ENCODE peak calls at places on chromosomes 6 and 20, in four cellular contexts. E, N, Z and V are unnamed samples.

GRCh38 chr6:37273697-37274096 is 15.8 kb upstream of the TMEM217 start:
- DNase-seq in E (no peak), N (no peak), Z (no peak), V (no peak)

GRCh38 chr20:46810442-46811327 is 84.0 kb upstream of the EYA2 start:
- DNase-seq in E (no peak), N (no peak), Z (no peak), V (no peak)

GRCh38 chr6:125325586-125325985 is 23.8 kb upstream of the HDDC2 start:
- DNase-seq in E (no peak), N (no peak), Z (no peak), V (no peak)

GRCh38 chr20:49965781-49966304 is 16.9 kb upstream of the SNAI1 start:
- DNase-seq in E (no peak), N (no peak), Z (no peak), V (no peak)

GRCh38 chr6:52887912-52888535 is 21.5 kb downstream of the GSTA3 start:
- DNase-seq in E (no peak), N (no peak), Z (no peak), V (no peak)

GRCh38 chr6:90989763-90990162 is 402.9 kb upstream of the MAP3K7 start:
- DNase-seq in E (no peak), N (no peak), Z (no peak), V (no peak)

GRCh38 chr20:20519269-20519668 is 151.4 kb downstream of the INSM1 start:
- DNase-seq in E (no peak), N (no peak), Z (no peak), V (no peak)

GRCh38 chr6:44077201-44077946 is 49.9 kb downstream of the MRPL14 start:
- DNase-seq in E (no peak), N (no peak), Z (no peak), V (no peak)

GRCh38 chr6:159107451-159108260 is 61.5 kb upstream of the FNDC1 start:
- DNase-seq in E (peak; percentile 61), N (no peak), Z (no peak), V (no peak)

GRCh38 chr6:39225946-39226437 is 3.3 kb downstream of the KCNK5 start:
- DNase-seq in E (no peak), N (no peak), Z (peak; percentile 60), V (no peak)

GRCh38 chr6:80769101-80769500 is 662.6 kb downstream of the BCKDHB start:
- DNase-seq in E (no peak), N (no peak), Z (no peak), V (peak; percentile 3)

GRCh38 chr20:370977-371754 is 9.4 kb upstream of the TRIB3 start:
- DNase-seq in E (no peak), N (no peak), Z (no peak), V (no peak)

GRCh38 chr6:98836962-98837944 is 2.9 kb downstream of the POU3F2 start:
- DNase-seq in E (no peak), N (no peak), Z (no peak), V (no peak)

DNA sequence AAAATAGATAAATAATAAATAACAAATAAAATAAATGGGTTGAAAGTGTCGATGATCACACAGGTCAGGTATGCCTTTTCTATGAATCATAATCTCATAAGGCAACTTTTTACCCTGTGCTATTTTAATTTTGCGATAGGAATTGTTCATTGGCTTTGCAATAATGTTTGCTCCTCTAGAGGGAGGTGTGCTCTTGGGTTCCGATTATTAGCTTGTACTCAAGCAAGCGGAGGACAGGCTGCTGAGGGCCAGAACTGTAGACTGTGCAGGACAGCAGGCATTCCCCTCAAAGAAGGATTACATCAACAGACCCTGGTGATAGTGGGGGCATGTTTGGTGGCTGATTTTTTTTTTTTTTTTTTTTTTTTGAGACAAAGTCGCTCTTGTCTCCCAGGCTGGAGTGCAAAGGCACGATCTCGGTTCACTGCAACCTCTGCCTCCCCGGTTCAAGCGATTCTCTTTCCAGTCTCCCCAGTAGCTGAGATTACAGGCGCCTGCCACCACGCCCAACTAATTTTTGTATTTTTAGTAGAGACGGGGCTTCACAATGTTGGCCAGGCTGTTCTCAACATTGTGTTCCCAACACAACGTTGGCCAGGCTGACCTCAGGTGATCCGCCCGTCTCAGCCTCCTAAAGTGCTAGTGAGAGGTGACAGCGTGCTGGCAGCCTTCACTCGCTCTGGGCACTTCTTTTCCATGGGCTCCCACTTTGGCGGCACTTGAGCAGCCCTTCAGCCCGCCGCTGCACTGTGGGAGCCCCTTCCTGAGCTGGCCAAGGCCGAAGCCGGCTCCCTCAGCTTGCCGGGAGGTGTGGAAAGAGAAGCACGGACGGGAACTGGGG is 35.6 kb downstream of the RIOK1 start:
- DNase-seq in E (no peak), N (no peak), Z (peak; percentile 74), V (peak; percentile 52)
- TF ChIP-seq CTCF in E (no peak), N (peak; percentile 18), Z (peak; percentile 25), V (peak; percentile 69)

DNA sequence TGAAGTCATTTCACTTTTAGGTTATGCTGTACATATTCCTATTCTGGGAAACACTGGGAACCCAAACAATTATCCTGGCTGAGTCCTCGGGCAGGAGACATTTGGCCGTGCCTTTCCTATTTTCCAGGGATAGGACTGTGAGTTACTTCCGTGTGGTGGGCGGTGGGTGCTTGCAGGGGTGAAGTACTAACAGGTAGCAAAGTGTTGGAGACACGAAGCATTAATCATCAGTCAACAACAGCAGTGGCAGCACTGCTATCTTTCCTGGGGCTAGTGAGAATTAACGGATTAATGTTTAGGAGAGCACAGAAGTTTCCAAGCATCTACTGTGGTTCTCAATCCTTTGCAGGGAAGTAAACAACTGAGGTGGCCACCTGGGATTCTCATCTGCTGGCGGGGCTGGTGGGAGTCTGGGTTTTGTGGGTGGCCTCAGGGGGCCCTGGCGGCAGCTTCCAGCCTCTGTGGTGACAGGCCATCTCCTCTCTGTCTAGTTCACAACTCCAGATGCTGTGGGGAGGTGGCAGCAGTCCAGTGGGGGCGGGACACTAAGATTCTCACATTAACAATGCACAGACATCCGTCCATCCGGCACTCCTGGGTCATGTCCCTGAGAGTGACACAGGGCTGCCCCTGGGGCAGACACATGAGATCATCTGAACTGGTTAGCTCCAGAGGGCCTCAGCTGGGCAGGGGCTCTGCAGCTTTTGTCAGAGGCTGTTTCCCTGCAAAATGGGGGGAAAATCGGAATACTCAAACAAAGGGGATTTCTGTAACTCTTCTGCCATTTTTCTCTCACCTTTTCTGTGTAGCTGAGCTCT is 90.9 kb downstream of the GJA10 start:
- DNase-seq in E (no peak), N (peak; percentile 83), Z (peak; percentile 91), V (peak; percentile 53)
- H3K4me3 ChIP-seq in E (no peak overlapping the region), N (no peak overlapping the region), Z (no peak overlapping the region), V (no peak overlapping the region)

DNA sequence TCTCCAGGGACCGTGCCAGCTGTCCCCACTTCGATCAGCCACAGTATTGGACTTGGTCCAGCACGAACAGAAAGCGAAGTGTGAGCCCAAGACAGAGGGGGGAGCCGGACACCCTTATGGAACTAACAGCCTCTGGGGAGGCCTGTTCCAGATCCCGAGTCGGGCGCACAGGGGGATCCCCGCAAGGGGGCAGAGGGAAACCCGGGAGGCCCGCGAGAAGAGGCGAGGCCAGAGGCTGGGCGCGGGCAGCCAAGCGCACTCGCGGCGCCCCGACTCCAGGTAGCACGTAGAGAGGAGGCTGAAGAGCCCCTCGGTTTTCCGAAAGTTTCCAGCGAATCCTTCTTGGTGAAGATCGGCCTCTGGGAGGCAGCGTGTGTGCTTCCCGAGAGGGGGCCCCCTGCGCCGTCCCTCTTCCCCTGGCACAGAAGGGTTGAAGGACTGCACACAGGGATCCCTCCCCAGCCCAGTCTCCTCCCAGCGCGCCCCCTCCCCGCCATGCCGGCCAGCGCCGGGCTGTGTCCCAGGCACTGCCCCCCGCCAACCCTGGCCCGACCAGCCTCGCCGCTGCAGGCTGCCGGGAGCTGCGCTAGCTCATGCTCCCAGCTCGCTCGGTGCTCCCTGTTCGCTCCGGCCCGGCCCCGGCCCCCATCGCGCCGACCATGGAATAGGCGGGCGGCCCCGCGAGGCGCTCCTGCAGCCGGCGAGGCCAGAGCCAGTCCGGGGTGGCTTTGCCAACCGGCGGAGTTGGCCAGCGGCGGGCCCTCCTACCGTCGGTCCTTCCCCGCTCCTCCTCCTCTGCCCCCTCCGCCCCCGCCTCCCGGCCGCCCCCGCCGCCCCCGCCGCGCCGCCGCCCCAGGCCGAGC is 550 bp upstream of the SLC24A3 start:
- DNase-seq in E (no peak), N (peak; percentile 51), Z (peak; percentile 65), V (no peak)
- H3K27ac ChIP-seq in E (peak overlapping the region; percentile 88), N (no peak overlapping the region), Z (no peak overlapping the region), V (no peak overlapping the region)

DNA sequence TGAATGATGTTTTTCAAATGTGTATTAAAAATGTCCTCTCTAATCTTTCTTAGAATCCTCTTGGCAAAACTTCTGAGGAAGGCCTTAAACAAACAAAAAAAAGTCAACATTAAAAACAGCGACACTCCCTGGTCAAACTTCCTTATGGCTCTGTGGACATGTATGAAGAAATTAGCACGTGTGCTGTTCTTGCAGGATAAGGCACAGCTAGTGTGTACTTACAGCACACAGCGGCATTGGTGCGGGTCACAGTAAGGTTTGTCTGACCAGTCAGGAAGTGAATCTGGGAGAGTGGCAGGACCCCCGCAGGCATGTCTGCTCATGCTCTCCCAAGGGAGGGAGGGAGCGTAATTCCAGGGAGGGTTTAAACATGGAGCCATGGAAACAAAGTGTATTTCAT is 38.8 kb downstream of the SLC22A1 start:
- DNase-seq in E (no peak), N (no peak), Z (no peak), V (no peak)
- TF ChIP-seq CTCF in E (no peak), N (no peak), Z (no peak), V (peak; percentile 17)

GRCh38 chr6:112085666-112086065 is 1.6 kb downstream of the TUBE1 start:
- DNase-seq in E (no peak), N (no peak), Z (no peak), V (no peak)
- H3K4me3 ChIP-seq in E (no peak overlapping the region), N (no peak overlapping the region), Z (peak overlapping the region; percentile 84), V (no peak overlapping the region)

GRCh38 chr6:13435477-13435876 is 51.9 kb downstream of the GFOD1 start:
- DNase-seq in E (peak; percentile 7), N (no peak), Z (no peak), V (no peak)
- H3K27ac ChIP-seq in E (no peak overlapping the region), N (no peak overlapping the region), Z (no peak overlapping the region), V (no peak overlapping the region)

DNA sequence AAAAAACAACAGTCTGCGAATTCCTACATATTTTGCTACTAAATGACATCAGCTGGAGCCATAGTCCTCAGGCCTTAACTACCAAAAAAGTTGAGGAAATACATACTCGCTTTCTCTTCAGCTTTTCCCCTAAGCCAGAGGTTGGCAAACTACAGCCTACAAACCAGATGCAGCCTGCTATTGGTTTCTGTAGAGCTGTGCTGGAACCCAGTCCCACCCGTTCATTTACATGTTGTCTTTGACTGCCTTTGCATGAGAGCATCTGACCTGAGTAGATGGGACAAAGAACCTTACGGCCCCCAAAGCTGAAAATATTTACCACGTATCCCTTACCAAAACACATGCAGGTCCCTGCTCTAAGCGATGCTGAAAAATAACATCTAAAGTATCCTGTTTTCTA is 124.3 kb downstream of the PRKN start:
- DNase-seq in E (no peak), N (no peak), Z (no peak), V (no peak)
- TF ChIP-seq CTCF in E (no peak), N (no peak), Z (no peak), V (no peak)